ENCODE peak calls at places on chromosomes 16 and 17, in seven cellular contexts. H is NCI-H2029 treated with DMSO at 0.1 percent for 48 hours; D is progenitor cell of endocrine pancreas; Q is nucleus accumbens; E is activated T-helper 2 cell treated with anti-CD3 and anti-CD28 coated beads, Interferon-gamma antibody, Interleukin-2, Interleukin-4, amounts not matched to agents 10 μg/mL and 5 μg/mL and 100 μg/mL, durations not matched to agents 14 hours and 24 hours and 36 hours; A is left ventricle myocardium inferior; V is stimulated activated CD4-positive, alpha-beta T cell treated with anti-CD3 and anti-CD28 coated beads, Interleukin-15, amount 100 ng/mL, for 1 hour. T is an unnamed sample.

GRCh38 chr17:63116967-63117366 is 150.9 kb downstream of the TANC2 start:
- DNase-seq in H (no peak), V (no peak), A (no peak), Q (no peak), D (no peak), E (no peak), T (no peak)

GRCh38 chr16:11560701-11561439 is 25.8 kb downstream of the LITAF start:
- DNase-seq in V (peak), E (peak), H (no peak), Q (no peak), D (no peak), A (no peak), T (no peak)

GRCh38 chr16:10619271-10619849 is 39.0 kb upstream of the EMP2 start:
- DNase-seq in Q (no peak), E (peak), D (no peak), H (no peak), A (peak), V (no peak), T (no peak)

GRCh38 chr17:80773243-80773991 is 218.2 kb upstream of the CHMP6 start:
- DNase-seq in H (peak), Q (peak), E (no peak), V (no peak), A (peak), D (no peak), T (no peak)

GRCh38 chr17:28173801-28174200 is 131.3 kb downstream of the NLK start:
- DNase-seq in Q (no peak), D (no peak), V (no peak), E (no peak), H (no peak), A (no peak), T (no peak)

GRCh38 chr16:22117666-22118065 is 25.3 kb downstream of the VWA3A start:
- DNase-seq in A (no peak), H (no peak), D (no peak), Q (no peak), V (no peak), E (no peak), T (no peak)

GRCh38 chr16:31487720-31488629 is 5.1 kb downstream of the SLC5A2 start:
- DNase-seq in E (peak), V (peak), A (peak), Q (no peak), D (peak), H (no peak), T (peak)

GRCh38 chr16:51538707-51539604 is 387.9 kb upstream of the SALL1 start:
- DNase-seq in D (no peak), H (no peak), V (no peak), E (no peak), A (no peak), Q (no peak), T (no peak)

GRCh38 chr16:2912330-2913199 is 834 bp downstream of the FLYWCH1 start:
- DNase-seq in A (no peak), Q (no peak), D (no peak), V (no peak), H (no peak), E (peak), T (no peak)

GRCh38 chr17:40726919-40727318 is 23.4 kb upstream of the KRT24 start:
- DNase-seq in D (no peak), A (no peak), E (no peak), Q (no peak), H (no peak), V (no peak), T (no peak)

GRCh38 chr17:80152057-80152831 is 5.3 kb upstream of the EIF4A3 start:
- DNase-seq in Q (no peak), E (no peak), D (no peak), A (no peak), H (no peak), V (no peak), T (no peak)

GRCh38 chr17:8189041-8189710 is 804 bp downstream of the BORCS6 start:
- DNase-seq in V (no peak), D (peak), A (peak), Q (no peak), H (no peak), E (peak), T (no peak)